ENCODE peak calls at places on chromosome 13, in ten cellular contexts. Y is heart right ventricle, K is ovary, B is tibial artery, Q is left ventricle myocardium inferior, X is small intestine, I is heart left ventricle, U is neuronal stem cell, J is keratinocyte, M is fibroblast of lung. V is an unnamed sample.

GRCh38 chr13:86002921-86003488 is 203.8 kb upstream of the SLITRK6 start:
- DNase-seq in Y (no peak), K (no peak), B (no peak), Q (no peak), X (no peak), I (no peak), U (peak; percentile 65), J (no peak), M (no peak), V (no peak)

GRCh38 chr13:112790735-112791641 is 101.2 kb downstream of the ATP11A start:
- DNase-seq in Y (no peak), K (no peak), B (peak; percentile 51), Q (no peak), X (no peak), I (no peak), U (no peak), J (no peak), M (peak; percentile 43), V (no peak)

GRCh38 chr13:32881792-32882175 is 134.4 kb upstream of the KL start:
- DNase-seq in Y (no peak), K (no peak), B (no peak), Q (no peak), X (no peak), I (no peak), U (no peak), J (no peak), M (no peak), V (no peak)

GRCh38 chr13:111337741-111338140 is 17.3 kb downstream of the TEX29 start:
- DNase-seq in Y (no peak), K (no peak), B (no peak), Q (no peak), X (no peak), I (no peak), U (no peak), J (no peak), M (peak; percentile 12), V (no peak)

GRCh38 chr13:66405908-66406802 is 824.0 kb downstream of the PCDH9 start:
- DNase-seq in Y (no peak), K (no peak), B (no peak), Q (no peak), X (no peak), I (no peak), U (no peak), J (peak; percentile 4), M (peak; percentile 93), V (no peak)

GRCh38 chr13:58843567-58843966 is 1212.0 kb downstream of the PCDH17 start:
- DNase-seq in Y (no peak), K (no peak), B (no peak), Q (no peak), X (no peak), I (no peak), U (no peak), J (no peak), M (no peak), V (no peak)

GRCh38 chr13:58018020-58018419 is 386.5 kb downstream of the PCDH17 start:
- DNase-seq in Y (no peak), K (no peak), B (no peak), Q (no peak), X (no peak), I (no peak), U (no peak), J (no peak), M (no peak), V (no peak)

GRCh38 chr13:88345171-88345847 is 674.1 kb downstream of the SLITRK5 start:
- DNase-seq in Y (no peak), K (peak; percentile 16), B (no peak), Q (no peak), X (no peak), I (no peak), U (no peak), J (no peak), M (no peak), V (no peak)

GRCh38 chr13:41496420-41497234 is 39.3 kb downstream of the RGCC start:
- DNase-seq in Y (no peak), K (no peak), B (no peak), Q (no peak), X (no peak), I (no peak), U (no peak), J (no peak), M (peak; percentile 79), V (no peak)

GRCh38 chr13:26021516-26021915 is 30.3 kb downstream of the SHISA2 start:
- DNase-seq in Y (no peak), K (no peak), B (no peak), Q (no peak), X (no peak), I (no peak), U (no peak), J (no peak), M (peak; percentile 51), V (no peak)

GRCh38 chr13:81929988-81930387 is 1589.1 kb upstream of the SPRY2 start:
- DNase-seq in Y (no peak), K (no peak), B (no peak), Q (no peak), X (peak; percentile 4), I (no peak), U (peak; percentile 18), J (no peak), M (peak; percentile 6), V (no peak)

GRCh38 chr13:46721054-46721453 is 75.9 kb downstream of the ESD start:
- DNase-seq in Y (no peak), K (peak; percentile 61), B (no peak), Q (peak; percentile 19), X (peak; percentile 52), I (peak; percentile 45), U (peak; percentile 23), J (no peak), M (peak; percentile 29), V (peak; percentile 52)

GRCh38 chr13:114128624-114129522 is 3.5 kb downstream of the RASA3 start:
- DNase-seq in Y (peak; percentile 75), K (peak; percentile 50), B (peak; percentile 87), Q (peak; percentile 79), X (no peak), I (peak; percentile 84), U (no peak), J (no peak), M (peak; percentile 97), V (peak; percentile 93)

GRCh38 chr13:41386206-41386605 is 71.1 kb upstream of the RGCC start:
- DNase-seq in Y (no peak), K (no peak), B (no peak), Q (no peak), X (no peak), I (no peak), U (no peak), J (no peak), M (no peak), V (no peak)

GRCh38 chr13:76667551-76667950 is 218.7 kb downstream of the KCTD12 start:
- DNase-seq in Y (no peak), K (no peak), B (no peak), Q (no peak), X (peak; percentile 4), I (peak; percentile 26), U (no peak), J (no peak), M (peak; percentile 42), V (no peak)

GRCh38 chr13:75326173-75327131 is 155.5 kb downstream of the TBC1D4 start:
- DNase-seq in Y (no peak), K (peak; percentile 33), B (no peak), Q (no peak), X (peak; percentile 25), I (peak; percentile 32), U (no peak), J (no peak), M (peak; percentile 60), V (no peak)

DNA sequence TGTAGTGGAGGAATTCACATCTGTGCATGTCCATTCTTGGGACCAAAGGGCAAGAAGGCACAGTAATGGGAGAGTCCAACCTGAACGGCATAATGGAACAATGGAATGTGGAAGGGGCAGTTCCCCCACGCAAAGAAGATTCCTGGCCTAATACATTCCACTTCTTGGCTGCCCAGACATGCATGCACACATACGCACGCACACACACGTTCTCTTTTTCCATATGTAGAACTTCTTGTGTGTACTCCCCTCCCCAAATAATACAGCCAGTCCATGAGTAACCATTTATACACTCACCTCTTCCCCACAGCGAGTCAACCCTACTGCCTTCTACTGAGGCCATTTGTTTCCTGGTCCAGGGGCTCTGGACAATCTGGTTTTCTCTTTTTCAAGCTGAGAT is 6.0 kb upstream of the STK24 start:
- DNase-seq in Y (no peak), K (no peak), B (no peak), Q (no peak), X (no peak), I (no peak), U (no peak), J (peak; percentile 93), M (peak; percentile 30), V (no peak)
- H3K27ac ChIP-seq in Y (no peak overlapping the region), K (no peak overlapping the region), B (peak overlapping the region; percentile 35), Q (no peak overlapping the region), X (no peak overlapping the region), I (no peak overlapping the region), U (no peak overlapping the region), J (peak overlapping the region; percentile 80), M (no peak overlapping the region), V (no peak overlapping the region)

DNA sequence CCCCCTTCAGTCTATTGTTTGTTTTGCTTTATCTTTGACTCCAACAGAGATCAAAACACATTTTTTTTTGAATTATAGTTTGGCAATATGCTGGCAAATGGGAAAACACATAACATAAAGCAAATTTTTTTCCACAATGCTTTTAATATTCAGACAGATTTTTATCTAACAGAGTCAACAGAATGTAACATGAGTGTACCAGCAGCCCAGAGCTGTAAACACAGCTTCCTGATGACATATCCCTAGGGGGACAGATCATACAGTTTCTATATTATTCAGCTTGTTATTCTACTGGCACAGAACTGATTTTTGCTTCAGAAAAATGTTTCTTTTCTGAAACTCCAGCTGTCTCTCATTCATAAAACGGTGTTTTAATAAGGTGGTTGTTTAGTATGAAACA is 168.8 kb downstream of the OLFM4 start:
- DNase-seq in Y (no peak), K (no peak), B (no peak), Q (no peak), X (no peak), I (no peak), U (no peak), J (no peak), M (no peak), V (no peak)
- H3K4me3 ChIP-seq in Y (no peak overlapping the region), K (no peak overlapping the region), B (no peak overlapping the region), Q (no peak overlapping the region), X (no peak overlapping the region), I (no peak overlapping the region), U (no peak overlapping the region), J (no peak overlapping the region), M (no peak overlapping the region), V (no peak overlapping the region)

DNA sequence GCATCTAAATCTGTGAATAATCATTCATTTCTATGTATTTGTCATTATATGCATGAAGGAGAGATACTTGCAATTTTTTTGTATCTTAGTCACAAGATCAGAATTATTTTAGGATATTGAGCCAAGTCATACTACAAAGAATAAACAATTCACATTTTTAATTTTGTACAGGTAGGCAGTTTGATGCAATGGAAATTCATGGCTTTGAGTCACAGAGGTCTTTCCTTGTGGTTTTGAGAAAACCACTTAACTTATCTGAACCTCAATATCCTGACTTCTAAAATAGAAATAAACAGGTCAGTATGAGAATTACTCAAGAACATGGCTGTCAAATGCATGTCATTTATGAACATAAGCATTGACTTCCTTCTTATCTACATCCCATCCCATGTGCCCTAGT is 221.4 kb upstream of the SLC10A2 start:
- DNase-seq in Y (no peak), K (no peak), B (no peak), Q (no peak), X (no peak), I (no peak), U (no peak), J (peak; percentile 36), M (peak; percentile 85), V (no peak)
- H3K9me3 ChIP-seq in Y (no peaks in the 10 kb centered on the region), K (no peaks in the 10 kb centered on the region), B (no peaks in the 10 kb centered on the region), Q (no peaks in the 10 kb centered on the region), X (no peaks in the 10 kb centered on the region), I (no peaks in the 10 kb centered on the region), U (no peaks in the 10 kb centered on the region), J (no peaks in the 10 kb centered on the region), M (no peaks in the 10 kb centered on the region), V (no peaks in the 10 kb centered on the region)

GRCh38 chr13:106083620-106084350 is 451.7 kb downstream of the EFNB2 start:
- DNase-seq in Y (no peak), K (no peak), B (no peak), Q (no peak), X (peak; percentile 89), I (no peak), U (no peak), J (no peak), M (peak; percentile 47), V (no peak)
- H3K27ac ChIP-seq in Y (no peak overlapping the region), K (no peak overlapping the region), B (no peak overlapping the region), Q (no peak overlapping the region), X (no peak overlapping the region), I (no peak overlapping the region), U (no peak overlapping the region), J (peak overlapping the region; percentile 1), M (no peak overlapping the region), V (no peak overlapping the region)